ENCODE peak calls at places on chromosome 22, in nine cellular contexts. V is SIG-M5; H is GM23248; A is stimulated activated naive CD8-positive, alpha-beta T cell treated with anti-CD3 and anti-CD28 coated beads, Interleukin-15, Interleukin-2, amounts not matched to agents 100 U/mL and 50 U/mL, for 24 hours; I is activated T-cell treated with anti-CD3 and anti-CD28 coated beads, Interleukin-2, amount 50 U/mL, for 72 hours; R is skeletal muscle cell; F is neural progenitor cell; K is esophagus squamous epithelium; Y is stimulated activated CD8-positive, alpha-beta memory T cell treated with anti-CD3 and anti-CD28 coated beads, Interleukin-15, amount 100 ng/mL, for 1 hour. U is an unnamed sample.

GRCh38 chr22:29114392-29114791 is 41.6 kb downstream of the KREMEN1 start:
- DNase-seq in V (no peak), H (no peak), A (no peak), I (no peak), R (no peak), F (no peak), K (no peak), Y (no peak), U (no peak)

GRCh38 chr22:44186737-44187136 is 6.0 kb downstream of the PARVG start:
- DNase-seq in V (no peak), H (no peak), A (no peak), I (no peak), R (no peak), F (no peak), K (no peak), Y (no peak), U (no peak)

GRCh38 chr22:43209971-43210370 is 23.0 kb upstream of the TTLL12 start:
- DNase-seq in V (no peak), H (no peak), A (no peak), I (no peak), R (no peak), F (no peak), K (no peak), Y (no peak), U (no peak)

GRCh38 chr22:48919187-48919590 is 908.5 kb downstream of the BRD1 start:
- DNase-seq in V (no peak), H (no peak), A (no peak), I (no peak), R (no peak), F (peak), K (no peak), Y (no peak), U (no peak)

GRCh38 chr22:22945195-22945594 is 57.6 kb downstream of the IGLL5 start:
- DNase-seq in V (no peak), H (no peak), A (no peak), I (no peak), R (no peak), F (no peak), K (no peak), Y (no peak), U (no peak)

GRCh38 chr22:42313204-42313603 is 42.8 kb upstream of the TCF20 start:
- DNase-seq in V (no peak), H (no peak), A (no peak), I (no peak), R (no peak), F (no peak), K (no peak), Y (no peak), U (no peak)

GRCh38 chr22:37661160-37661924 is 2.8 kb downstream of the PDXP start:
- DNase-seq in V (no peak), H (peak), A (peak), I (peak), R (no peak), F (peak), K (no peak), Y (no peak), U (no peak)

GRCh38 chr22:35627267-35628041 is 10.3 kb upstream of the MB start:
- DNase-seq in V (no peak), H (peak), A (peak), I (peak), R (peak), F (peak), K (no peak), Y (peak), U (peak)

GRCh38 chr22:48713266-48714205 is 1114.1 kb downstream of the BRD1 start:
- DNase-seq in V (no peak), H (no peak), A (no peak), I (no peak), R (no peak), F (no peak), K (no peak), Y (no peak), U (no peak)

U was measured in pulmonary artery endothelial cell.